ENCODE peak calls at places on chromosomes 6 and 20, in five cellular contexts. Z is transverse colon; C is COR-L47; N is activated T-cell treated with anti-CD3 and anti-CD28 coated beads, Interleukin-2, amount 50 U/mL, for 72 hours; X is WERI-Rb-1. U is an unnamed sample.

GRCh38 chr6:55621993-55622392 is 43.0 kb upstream of the HMGCLL1 start:
- DNase-seq in Z (no peak), C (no peak), N (no peak), X (no peak), U (no peak)

GRCh38 chr6:167767715-167768107 is 59.0 kb upstream of the AFDN start:
- DNase-seq in Z (no peak), C (no peak), N (no peak), X (no peak), U (no peak)

GRCh38 chr6:107274288-107274687 is 159.0 kb upstream of the BEND3 start:
- DNase-seq in Z (no peak), C (no peak), N (no peak), X (no peak), U (no peak)

GRCh38 chr6:166365221-166365620 is 17.5 kb downstream of the MPC1 start:
- DNase-seq in Z (no peak), C (no peak), N (no peak), X (no peak), U (peak)

GRCh38 chr6:75853796-75854195 is 104.8 kb downstream of the MYO6 start:
- DNase-seq in Z (no peak), C (no peak), N (no peak), X (no peak), U (no peak)

GRCh38 chr20:13307562-13308163 is 86.6 kb downstream of the ISM1 start:
- DNase-seq in Z (no peak), C (no peak), N (no peak), X (no peak), U (no peak)

GRCh38 chr6:30329331-30329730 is 2.6 kb downstream of the TRIM39 start:
- DNase-seq in Z (no peak), C (no peak), N (no peak), X (no peak), U (no peak)

GRCh38 chr20:49811825-49812462 is 684 bp upstream of the SLC9A8 start:
- DNase-seq in Z (no peak), C (no peak), N (no peak), X (no peak), U (peak)

GRCh38 chr6:135126034-135126433 is 55.1 kb upstream of the MYB start:
- DNase-seq in Z (no peak), C (no peak), N (no peak), X (no peak), U (no peak)

GRCh38 chr20:24571159-24571558 is 101.7 kb downstream of the SYNDIG1 start:
- DNase-seq in Z (no peak), C (no peak), N (no peak), X (no peak), U (no peak)

GRCh38 chr6:152954443-152954842 is 28.4 kb downstream of the FBXO5 start:
- DNase-seq in Z (no peak), C (no peak), N (no peak), X (no peak), U (no peak)

GRCh38 chr6:1596088-1596852 is 13.4 kb upstream of the FOXC1 start:
- DNase-seq in Z (peak), C (peak), N (peak), X (peak), U (peak)

GRCh38 chr6:64527899-64528298 is 892.3 kb downstream of the PHF3 start:
- DNase-seq in Z (no peak), C (no peak), N (no peak), X (no peak), U (no peak)